ENCODE peak calls at places on chromosome 3, in four cellular contexts. A is IMR-90, F is GM12878, Q is K562. J is an unnamed sample.

GRCh38 chr3:161415506-161416231 is 44.4 kb upstream of the SPTSSB start:
- DNase-seq in A (peak), Q (no peak), F (no peak), J (no peak)

GRCh38 chr3:136251511-136251910 is 1.4 kb downstream of the PCCB start:
- DNase-seq in A (no peak), Q (peak), F (no peak), J (peak)

GRCh38 chr3:31924628-31925270 is 56.3 kb downstream of the OSBPL10 start:
- DNase-seq in A (no peak), F (no peak), Q (no peak), J (no peak)

GRCh38 chr3:150528359-150528797 is 17.9 kb downstream of the SERP1 start:
- DNase-seq in Q (no peak), A (peak), F (no peak), J (no peak)

GRCh38 chr3:179961081-179962078 is 75.4 kb downstream of the PEX5L start:
- DNase-seq in A (no peak), F (peak), Q (no peak), J (no peak)

GRCh38 chr3:105758451-105758850 is 110.4 kb downstream of the CBLB start:
- DNase-seq in F (no peak), A (no peak), Q (no peak), J (no peak)

GRCh38 chr3:155853214-155854146 is 747 bp downstream of the SLC33A1 start:
- DNase-seq in F (no peak), Q (no peak), A (peak), J (no peak)

GRCh38 chr3:17927036-17927435 is 184.6 kb upstream of the TBC1D5 start:
- DNase-seq in A (no peak), Q (no peak), F (no peak), J (no peak)

GRCh38 chr3:14490831-14491230 is 49.3 kb downstream of the GRIP2 start:
- DNase-seq in A (no peak), F (no peak), Q (no peak), J (no peak)
- TF ChIP-seq CHD1 in A (no peak), F (no peak), Q (no peak), J (no peak)

GRCh38 chr3:70905496-70905895 is 593.1 kb upstream of the MDFIC2 start:
- DNase-seq in A (no peak), Q (no peak), F (no peak), J (no peak)

GRCh38 chr3:70899816-70900215 is 587.4 kb upstream of the MDFIC2 start:
- DNase-seq in F (no peak), A (no peak), Q (no peak), J (no peak)
- TF ChIP-seq CHD1 in F (no peak), A (no peak), Q (no peak), J (no peak)

GRCh38 chr3:185537369-185537970 is 14.9 kb downstream of the LIPH start:
- DNase-seq in A (peak), F (peak), Q (peak), J (no peak)
- TF ChIP-seq CHD1 in A (no peak), F (no peak), Q (no peak), J (no peak)

GRCh38 chr3:58639001-58639400 is 27.6 kb downstream of the FAM3D start:
- DNase-seq in F (no peak), Q (no peak), A (peak), J (no peak)
- TF ChIP-seq CHD1 in F (no peak), Q (no peak), A (no peak), J (no peak)

DNA sequence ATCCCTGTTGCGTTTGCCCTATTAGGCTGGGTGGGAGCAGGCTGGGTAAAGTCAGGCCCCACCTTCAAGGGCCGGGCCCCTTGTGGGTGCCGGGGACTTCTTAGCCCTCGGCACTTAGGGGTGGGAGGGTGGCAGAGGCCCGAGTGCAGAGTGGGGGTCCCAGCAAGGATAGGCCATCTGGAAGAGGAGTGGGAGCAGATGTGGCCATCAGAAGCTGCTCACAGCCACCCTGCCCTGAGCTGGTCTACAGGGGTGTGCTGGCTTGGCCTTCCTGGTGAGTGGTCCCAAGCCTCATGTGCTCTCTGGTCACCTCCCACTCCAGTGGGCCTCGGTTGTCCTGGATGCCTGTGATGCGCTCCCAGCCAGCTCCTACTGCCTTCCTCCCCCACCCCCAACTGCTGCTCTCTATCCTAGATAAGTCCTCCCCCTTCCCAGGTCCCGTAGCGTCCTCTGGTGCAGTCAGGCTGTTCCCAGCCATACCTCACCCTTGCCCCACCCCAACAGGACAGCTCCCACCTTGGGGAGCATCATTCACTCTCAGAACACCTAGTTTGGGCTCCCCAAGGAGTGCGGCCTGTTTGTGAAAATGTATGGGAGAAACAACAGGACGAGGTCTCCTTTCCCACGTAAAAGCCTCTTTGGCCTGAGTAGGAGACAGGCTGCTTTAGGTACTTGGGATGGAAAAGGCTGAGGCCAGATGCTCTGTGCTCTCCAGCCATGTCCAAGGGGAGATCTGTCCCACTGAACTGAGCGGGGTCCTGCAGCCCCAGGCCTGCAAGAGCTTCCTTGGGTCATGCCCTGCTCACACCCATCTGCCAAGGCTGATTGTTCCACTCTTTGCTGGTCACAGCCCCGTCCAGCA is 24.9 kb upstream of the PLXNA1 start:
- DNase-seq in Q (no peak), A (no peak), F (no peak), J (no peak)
- TF ChIP-seq CHD1 in Q (no peak), A (no peak), F (no peak), J (no peak)

DNA sequence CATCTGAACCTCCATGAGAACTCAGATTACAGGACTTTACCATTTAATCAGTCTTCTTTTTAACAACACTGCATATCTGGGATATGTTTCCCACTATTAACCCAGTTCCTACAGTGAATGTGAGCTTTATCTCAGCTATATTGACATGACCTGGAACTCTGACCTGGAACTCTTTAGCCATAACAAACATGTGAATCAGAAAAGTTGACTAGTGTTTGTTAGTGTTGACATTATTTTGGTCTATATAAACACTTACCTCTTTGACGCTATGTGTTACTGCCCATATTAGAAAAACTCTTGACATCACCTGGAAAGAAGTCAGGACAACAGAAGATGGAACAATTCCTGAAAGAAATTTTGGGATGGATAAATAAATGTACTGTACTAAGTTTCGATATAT is 56.7 kb downstream of the HACD2 start:
- DNase-seq in Q (no peak), F (no peak), A (no peak), J (no peak)
- TF ChIP-seq CHD1 in Q (no peak), F (no peak), A (no peak), J (no peak)

DNA sequence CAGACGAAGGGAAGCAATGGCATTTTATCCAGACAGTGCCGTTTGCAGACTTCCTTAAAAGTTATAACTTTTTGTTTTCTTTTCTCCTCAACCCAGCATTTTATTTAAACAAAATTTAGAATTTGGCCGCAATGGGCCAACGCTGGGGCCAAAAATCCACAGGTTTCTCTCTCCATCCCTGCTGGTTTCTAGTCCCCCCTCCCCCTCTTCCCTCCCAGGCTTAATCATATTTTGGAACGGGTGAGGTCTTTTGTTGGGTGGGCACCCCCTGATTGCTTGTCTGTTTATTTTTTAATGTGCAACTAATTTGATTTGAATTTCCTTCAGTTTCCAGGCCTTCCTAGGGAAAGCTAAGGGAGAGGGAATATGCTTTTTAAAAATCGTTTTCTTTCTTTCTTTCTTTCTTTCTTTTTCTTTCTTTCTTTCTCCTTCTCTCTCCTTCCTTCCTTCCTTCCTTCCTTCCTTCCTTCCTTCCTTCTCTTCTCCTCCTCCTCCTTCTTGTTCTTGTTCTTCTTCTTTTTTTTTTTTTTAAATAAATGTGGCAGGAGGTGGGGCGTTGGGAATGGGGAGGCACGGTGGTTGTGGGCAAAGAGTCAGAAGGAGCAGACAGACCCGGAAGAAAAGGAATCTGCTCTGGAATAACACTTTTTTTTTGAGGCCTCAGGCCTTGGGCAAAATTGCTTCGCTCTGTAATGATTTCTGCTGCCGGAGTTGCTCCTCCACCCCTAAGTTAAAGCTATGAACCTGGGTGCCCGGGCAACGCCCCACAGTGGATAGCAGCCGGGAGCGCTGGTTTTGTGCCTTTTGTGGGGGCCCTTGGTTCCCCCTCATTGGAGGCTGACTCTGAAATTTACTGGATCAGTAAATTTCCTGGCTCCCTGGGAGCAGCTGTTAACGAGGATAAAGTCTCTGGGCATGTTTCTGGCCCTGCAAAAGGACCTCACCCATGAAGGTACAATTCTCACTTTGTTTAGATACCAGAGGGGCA is 1.9 kb downstream of the FNDC3B start:
- DNase-seq in Q (no peak), F (no peak), A (peak), J (no peak)
- TF ChIP-seq CHD1 in Q (no peak), F (no peak), A (no peak), J (no peak)

DNA sequence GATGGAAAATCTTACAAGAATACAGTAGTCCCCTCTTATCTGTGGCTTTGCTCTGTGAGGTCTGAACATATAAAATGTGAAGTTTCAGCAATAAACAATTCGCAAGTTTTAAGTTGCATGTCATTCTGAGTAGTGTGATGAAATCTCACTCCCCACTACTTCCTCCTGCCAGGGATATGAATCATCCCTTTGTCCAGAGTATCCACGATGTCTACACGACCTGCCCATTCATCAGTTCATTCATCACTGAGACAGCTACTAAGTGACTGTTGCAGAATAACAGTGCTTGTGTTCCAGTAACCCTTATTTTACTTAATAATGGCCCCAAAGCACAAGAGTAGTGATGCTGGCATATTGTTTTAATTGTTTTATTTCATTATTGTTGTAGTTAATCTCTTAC is 489.2 kb upstream of the UBE2E2 start:
- DNase-seq in F (no peak), A (peak), Q (no peak), J (no peak)
- TF ChIP-seq CHD1 in F (no peak), A (no peak), Q (no peak), J (no peak)

DNA sequence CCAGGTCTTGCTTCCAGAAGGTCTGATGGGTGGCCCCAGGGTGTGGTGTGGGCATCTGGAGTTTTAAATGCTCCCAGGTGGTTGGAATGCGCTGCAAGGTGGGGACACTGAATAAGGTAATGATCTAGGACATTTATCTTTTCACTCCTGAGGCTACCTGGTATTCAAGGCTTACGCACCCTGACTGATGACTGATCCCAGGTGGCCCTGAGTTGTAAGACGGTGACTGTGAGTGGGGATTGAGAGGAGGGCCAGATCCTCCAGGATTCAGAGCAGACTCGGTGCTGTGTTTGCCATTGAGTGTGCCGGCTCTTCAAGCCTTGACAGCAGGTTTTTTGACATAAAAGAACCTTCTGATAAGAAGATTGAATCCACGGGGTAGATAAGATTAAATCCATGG is 40.3 kb downstream of the SLC6A20 start:
- DNase-seq in Q (no peak), A (no peak), F (no peak), J (no peak)
- TF ChIP-seq CHD1 in Q (no peak), A (no peak), F (no peak), J (no peak)

GRCh38 chr3:189652042-189652441 is 20.9 kb downstream of the TP63 start:
- DNase-seq in A (peak), F (no peak), Q (no peak), J (no peak)
- TF ChIP-seq CHD1 in A (no peak), F (no peak), Q (no peak), J (no peak)